ENCODE peak calls at places on chromosomes 3 and 15, in five cellular contexts. B is stimulated activated CD4-positive, alpha-beta T cell treated with anti-CD3 and anti-CD28 coated beads, Interleukin-12 subunit alpha, Interleukin-12 subunit beta, amount 100 ng/mL, for 48 hours; T is NCI-H524; K is T-cell; Z is Kasumi-1. X is an unnamed sample.

GRCh38 chr15:92955706-92956105 is 55.6 kb downstream of the CHD2 start:
- DNase-seq in B (no peak), T (no peak), K (no peak), Z (no peak), X (no peak)

GRCh38 chr3:167876603-167877325 is 141.2 kb downstream of the SERPINI1 start:
- DNase-seq in B (no peak), T (no peak), K (no peak), Z (peak), X (no peak)

GRCh38 chr3:183427206-183428139 is 946 bp downstream of the MCF2L2 start:
- DNase-seq in B (no peak), T (peak), K (no peak), Z (no peak), X (no peak)

GRCh38 chr3:98770261-98771039 is 7.3 kb downstream of the ST3GAL6 start:
- DNase-seq in B (no peak), T (no peak), K (no peak), Z (no peak), X (no peak)

GRCh38 chr3:11201246-11202024 is 47.1 kb downstream of the HRH1 start:
- DNase-seq in B (no peak), T (no peak), K (no peak), Z (peak), X (peak)

GRCh38 chr3:53881691-53882593 is at the start of gene ACTR8:
- DNase-seq in B (peak), T (peak), K (peak), Z (peak), X (peak)

GRCh38 chr15:41775651-41776050 is 1.4 kb downstream of the MAPKBP1 start:
- DNase-seq in B (no peak), T (no peak), K (no peak), Z (no peak), X (no peak)

GRCh38 chr15:60421544-60421943 is 23.8 kb upstream of the ANXA2 start:
- DNase-seq in B (no peak), T (no peak), K (no peak), Z (no peak), X (no peak)

GRCh38 chr15:60964527-60964926 is 264.6 kb downstream of the RORA start:
- DNase-seq in B (no peak), T (no peak), K (no peak), Z (no peak), X (no peak)

GRCh38 chr15:62920569-62921502 is 121.7 kb upstream of the TPM1 start:
- DNase-seq in B (no peak), T (no peak), K (no peak), Z (no peak), X (no peak)

GRCh38 chr3:172003146-172003545 is 36.2 kb upstream of the FNDC3B start:
- DNase-seq in B (no peak), T (no peak), K (no peak), Z (no peak), X (no peak)

GRCh38 chr15:74242296-74242929 is 6.3 kb downstream of the CCDC33 start:
- DNase-seq in B (no peak), T (no peak), K (no peak), Z (no peak), X (no peak)

GRCh38 chr3:64203216-64203615 is 22.1 kb downstream of the PRICKLE2 start:
- DNase-seq in B (no peak), T (no peak), K (no peak), Z (no peak), X (no peak)

GRCh38 chr15:66751579-66751978 is 49.5 kb downstream of the SMAD6 start:
- DNase-seq in B (no peak), T (no peak), K (no peak), Z (peak), X (no peak)

GRCh38 chr3:67647390-67647878 is 7.0 kb downstream of the SUCLG2 start:
- DNase-seq in B (no peak), T (no peak), K (no peak), Z (no peak), X (no peak)

GRCh38 chr15:28929200-28929599 is 43.4 kb downstream of the APBA2 start:
- DNase-seq in B (no peak), T (peak), K (no peak), Z (no peak), X (no peak)

GRCh38 chr15:40932146-40932545 is 3.0 kb downstream of the DLL4 start:
- DNase-seq in B (no peak), T (no peak), K (no peak), Z (peak), X (no peak)

GRCh38 chr15:63474810-63475316 is 29.5 kb upstream of the USP3 start:
- DNase-seq in B (no peak), T (no peak), K (no peak), Z (no peak), X (no peak)

GRCh38 chr3:137121704-137122314 is 164.0 kb downstream of the IL20RB start:
- DNase-seq in B (no peak), T (peak), K (no peak), Z (peak), X (no peak)

GRCh38 chr15:69749797-69750196 is 297.2 kb downstream of the RPLP1 start:
- DNase-seq in B (no peak), T (no peak), K (no peak), Z (peak), X (no peak)

GRCh38 chr15:83210619-83211018 is 3.0 kb upstream of the HDGFL3 start:
- DNase-seq in B (no peak), T (peak), K (no peak), Z (no peak), X (no peak)

GRCh38 chr3:175082631-175083030 is 223.5 kb downstream of the NAALADL2 start:
- DNase-seq in B (no peak), T (peak), K (no peak), Z (no peak), X (no peak)

GRCh38 chr3:71784201-71784913 is 591 bp downstream of the PROK2 start:
- DNase-seq in B (no peak), T (no peak), K (no peak), Z (no peak), X (no peak)

GRCh38 chr3:188294823-188295487 is 141.0 kb downstream of the LPP start:
- DNase-seq in B (no peak), T (no peak), K (no peak), Z (no peak), X (peak)

GRCh38 chr3:23915537-23916108 is 1.2 kb downstream of the NKIRAS1 start:
- DNase-seq in B (no peak), T (no peak), K (no peak), Z (peak), X (no peak)

GRCh38 chr3:64355473-64355872 is 130.2 kb upstream of the PRICKLE2 start:
- DNase-seq in B (no peak), T (no peak), K (no peak), Z (peak), X (no peak)

GRCh38 chr15:39946862-39947261 is 12.9 kb downstream of the EIF2AK4 start:
- DNase-seq in B (no peak), T (no peak), K (no peak), Z (no peak), X (no peak)

X was measured in ascending aorta.